ENCODE peak calls at places on chromosomes 11 and 22, in four cellular contexts. One of them, this sample, is unnamed.

GRCh38 chr22:33921576-33922181 is 1.4 kb upstream of the LARGE1 start:
- DNase-seq in tibial nerve: peak
- DNase-seq in NCI-H460: no peak
- DNase-seq in CD8-positive, alpha-beta T cell: no peak
- DNase-seq in this sample: no peak

GRCh38 chr11:45021001-45021400 is 70.3 kb upstream of the TP53I11 start:
- DNase-seq in tibial nerve: no peak
- DNase-seq in NCI-H460: no peak
- DNase-seq in CD8-positive, alpha-beta T cell: no peak
- DNase-seq in this sample: no peak

GRCh38 chr11:79973701-79974626 is 533.1 kb upstream of the TENM4 start:
- DNase-seq in tibial nerve: no peak
- DNase-seq in NCI-H460: no peak
- DNase-seq in CD8-positive, alpha-beta T cell: no peak
- DNase-seq in this sample: no peak

GRCh38 chr22:38718414-38718813 is 12.7 kb downstream of the GTPBP1 start:
- DNase-seq in tibial nerve: no peak
- DNase-seq in NCI-H460: peak
- DNase-seq in CD8-positive, alpha-beta T cell: no peak
- DNase-seq in this sample: no peak

GRCh38 chr11:33227578-33228261 is 29.5 kb upstream of the HIPK3 start:
- DNase-seq in tibial nerve: no peak
- DNase-seq in NCI-H460: no peak
- DNase-seq in CD8-positive, alpha-beta T cell: no peak
- DNase-seq in this sample: no peak

GRCh38 chr11:34585870-34586654 is 34.8 kb upstream of the EHF start:
- DNase-seq in tibial nerve: no peak
- DNase-seq in NCI-H460: peak
- DNase-seq in CD8-positive, alpha-beta T cell: no peak
- DNase-seq in this sample: no peak

GRCh38 chr11:123047265-123047946 is 14.5 kb downstream of the HSPA8 start:
- DNase-seq in tibial nerve: no peak
- DNase-seq in NCI-H460: no peak
- DNase-seq in CD8-positive, alpha-beta T cell: no peak
- DNase-seq in this sample: no peak

GRCh38 chr11:811446-812245 is 1.9 kb downstream of the RPLP2 start:
- DNase-seq in tibial nerve: no peak
- DNase-seq in NCI-H460: no peak
- DNase-seq in CD8-positive, alpha-beta T cell: no peak
- DNase-seq in this sample: no peak

GRCh38 chr22:48516571-48516970 is 1311.1 kb downstream of the BRD1 start:
- DNase-seq in tibial nerve: no peak
- DNase-seq in NCI-H460: no peak
- DNase-seq in CD8-positive, alpha-beta T cell: no peak
- DNase-seq in this sample: no peak